ENCODE peak calls at places on chromosome 16, in four cellular contexts. U is IMR-90, Q is lower leg skin, B is hepatocyte. G is an unnamed sample.

GRCh38 chr16:88754912-88755744 is 29.9 kb downstream of the PIEZO1 start:
- DNase-seq in U (peak), Q (no peak), B (peak), G (peak)

GRCh38 chr16:87461466-87461975 is 31.3 kb downstream of the ZCCHC14 start:
- DNase-seq in U (no peak), Q (peak), B (peak), G (peak)

GRCh38 chr16:66717776-66718175 is 21.2 kb upstream of the CMTM4 start:
- DNase-seq in U (no peak), Q (no peak), B (no peak), G (no peak)

GRCh38 chr16:67105251-67105650 is 4.5 kb upstream of the PHAF1 start:
- DNase-seq in U (no peak), Q (no peak), B (no peak), G (no peak)

GRCh38 chr16:872436-873242 is 72.1 kb upstream of the GNG13 start:
- DNase-seq in U (no peak), Q (no peak), B (no peak), G (no peak)

GRCh38 chr16:88940196-88941050 is 36.6 kb downstream of the CBFA2T3 start:
- DNase-seq in U (no peak), Q (no peak), B (no peak), G (no peak)

GRCh38 chr16:48499822-48500440 is 110.0 kb downstream of the N4BP1 start:
- DNase-seq in U (peak), Q (peak), B (peak), G (peak)

GRCh38 chr16:60907645-60908044 is 1128.6 kb downstream of the CDH8 start:
- DNase-seq in U (no peak), Q (no peak), B (no peak), G (no peak)

GRCh38 chr16:4690946-4691665 is 2.3 kb upstream of the NUDT16L1 start:
- DNase-seq in U (no peak), Q (no peak), B (peak), G (no peak)

GRCh38 chr16:78503501-78504110 is 404.2 kb downstream of the WWOX start:
- DNase-seq in U (peak), Q (no peak), B (peak), G (peak)

GRCh38 chr16:1816396-1817275 is 10.0 kb downstream of the HAGH start:
- DNase-seq in U (no peak), Q (no peak), B (no peak), G (no peak)

GRCh38 chr16:4487955-4488481 is 11.8 kb downstream of the HMOX2 start:
- DNase-seq in U (peak), Q (no peak), B (no peak), G (peak)

GRCh38 chr16:48534601-48535340 is 75.2 kb downstream of the N4BP1 start:
- DNase-seq in U (no peak), Q (no peak), B (no peak), G (no peak)

GRCh38 chr16:69328854-69329316 is 1.5 kb downstream of the PDF start:
- DNase-seq in U (peak), Q (peak), B (no peak), G (peak)

GRCh38 chr16:48365601-48366164 is 19.5 kb downstream of the SIAH1 start:
- DNase-seq in U (peak), Q (peak), B (peak), G (peak)

GRCh38 chr16:66444049-66444481 is 17.0 kb downstream of the BEAN1 start:
- DNase-seq in U (no peak), Q (peak), B (no peak), G (no peak)

GRCh38 chr16:627458-628239 is 3.1 kb upstream of the WFIKKN1 start:
- DNase-seq in U (no peak), Q (peak), B (peak), G (peak)

GRCh38 chr16:11231367-11231970 is 24.5 kb downstream of the SOCS1 start:
- DNase-seq in U (no peak), Q (no peak), B (no peak), G (no peak)

GRCh38 chr16:1012722-1013592 is 31.4 kb downstream of the SOX8 start:
- DNase-seq in U (no peak), Q (no peak), B (no peak), G (no peak)

GRCh38 chr16:72501739-72502653 is 330.0 kb upstream of the PMFBP1 start:
- DNase-seq in U (peak), Q (no peak), B (peak), G (peak)

GRCh38 chr16:72083778-72084404 is 9.5 kb downstream of the TXNL4B start:
- DNase-seq in U (no peak), Q (no peak), B (no peak), G (no peak)

GRCh38 chr16:25030420-25031131 is 15.4 kb upstream of the ARHGAP17 start:
- DNase-seq in U (no peak), Q (no peak), B (no peak), G (no peak)

GRCh38 chr16:87127766-87128147 is 189.4 kb downstream of the C16orf95 start:
- DNase-seq in U (no peak), Q (no peak), B (no peak), G (no peak)

GRCh38 chr16:73213761-73214480 is 166.0 kb upstream of the ZFHX3 start:
- DNase-seq in U (peak), Q (no peak), B (no peak), G (peak)

GRCh38 chr16:87457724-87458423 is 35.0 kb downstream of the ZCCHC14 start:
- DNase-seq in U (peak), Q (no peak), B (peak), G (peak)

GRCh38 chr16:47644166-47644565 is 183.0 kb downstream of the PHKB start:
- DNase-seq in U (peak), Q (no peak), B (no peak), G (peak)

GRCh38 chr16:87412371-87412995 is 20.3 kb downstream of the MAP1LC3B start:
- DNase-seq in U (no peak), Q (peak), B (no peak), G (no peak)

GRCh38 chr16:69514366-69514765 is 51.4 kb upstream of the NFAT5 start:
- DNase-seq in U (no peak), Q (peak), B (no peak), G (no peak)

GRCh38 chr16:22325598-22326368 is 28.6 kb downstream of the POLR3E start:
- DNase-seq in U (no peak), Q (peak), B (no peak), G (no peak)

GRCh38 chr16:87499189-87499486 is 6.3 kb upstream of the ZCCHC14 start:
- DNase-seq in U (peak), Q (no peak), B (no peak), G (peak)

GRCh38 chr16:26521626-26522025 is 545.1 kb upstream of the C16orf82 start:
- DNase-seq in U (no peak), Q (no peak), B (no peak), G (no peak)

GRCh38 chr16:78437352-78437968 is 338.0 kb downstream of the WWOX start:
- DNase-seq in U (peak), Q (no peak), B (peak), G (peak)

DNA sequence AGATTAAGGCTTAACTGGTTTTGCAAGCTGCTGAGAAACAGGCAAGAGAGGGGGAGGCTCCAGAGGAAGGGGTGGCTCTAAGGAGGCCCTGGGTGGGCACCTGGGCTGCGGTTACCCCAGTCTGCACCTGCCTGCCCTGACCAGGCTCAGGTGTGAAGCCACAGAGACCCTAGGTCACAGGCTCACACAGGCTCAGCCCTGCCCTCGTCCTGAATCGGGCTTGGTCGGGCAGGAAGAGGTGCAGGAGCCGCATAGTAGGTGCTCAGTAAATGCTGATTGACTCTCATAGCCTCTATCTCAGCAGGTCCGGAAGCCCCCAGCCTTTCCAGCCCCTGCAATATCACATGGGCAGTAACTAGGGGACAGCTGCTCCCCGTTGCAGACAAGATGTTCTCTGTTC is 203.4 kb downstream of the GSG1L start:
- DNase-seq in U (no peak), Q (no peak), B (no peak), G (no peak)
- H3K4me3 ChIP-seq in U (no peak), Q (no peak), B (no peak), G (no peak)

GRCh38 chr16:19755268-19755667 is 37.2 kb downstream of the IQCK start:
- DNase-seq in U (no peak), Q (no peak), B (no peak), G (no peak)
- TF ChIP-seq CTCF in U (no peak), Q (no peak), B (no peak), G (no peak)

DNA sequence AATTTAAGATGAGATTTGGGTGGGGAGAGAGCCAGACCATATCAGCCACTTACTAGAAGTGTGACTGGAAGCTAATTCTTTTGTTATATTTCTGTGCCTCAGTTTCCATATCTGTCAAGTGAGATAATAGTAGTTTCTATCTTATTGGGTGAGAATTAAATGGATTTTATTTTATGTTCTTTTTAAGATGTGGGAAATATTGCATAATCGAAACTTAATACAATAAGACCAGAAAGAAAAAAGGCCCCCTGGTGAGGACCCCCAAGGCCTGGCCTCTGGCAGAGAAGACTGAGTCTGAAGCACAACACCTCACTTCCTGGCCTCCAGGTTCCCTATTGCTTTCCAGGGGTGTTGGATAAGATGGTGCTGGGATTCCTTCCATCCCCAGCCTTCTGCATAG is 13.7 kb downstream of the PLCG2 start:
- DNase-seq in U (no peak), Q (no peak), B (no peak), G (no peak)
- H3K4me3 ChIP-seq in U (no peak), Q (no peak), B (no peak), G (no peak)

GRCh38 chr16:13377143-13377542 is 475.7 kb downstream of the SHISA9 start:
- DNase-seq in U (no peak), Q (no peak), B (no peak), G (no peak)

GRCh38 chr16:13376174-13376573 is 474.8 kb downstream of the SHISA9 start:
- DNase-seq in U (no peak), Q (no peak), B (no peak), G (no peak)

GRCh38 chr16:13372421-13372820 is 471.0 kb downstream of the SHISA9 start:
- DNase-seq in U (no peak), Q (no peak), B (no peak), G (no peak)

GRCh38 chr16:13379266-13379665 is 477.9 kb downstream of the SHISA9 start:
- DNase-seq in U (no peak), Q (no peak), B (no peak), G (no peak)

DNA sequence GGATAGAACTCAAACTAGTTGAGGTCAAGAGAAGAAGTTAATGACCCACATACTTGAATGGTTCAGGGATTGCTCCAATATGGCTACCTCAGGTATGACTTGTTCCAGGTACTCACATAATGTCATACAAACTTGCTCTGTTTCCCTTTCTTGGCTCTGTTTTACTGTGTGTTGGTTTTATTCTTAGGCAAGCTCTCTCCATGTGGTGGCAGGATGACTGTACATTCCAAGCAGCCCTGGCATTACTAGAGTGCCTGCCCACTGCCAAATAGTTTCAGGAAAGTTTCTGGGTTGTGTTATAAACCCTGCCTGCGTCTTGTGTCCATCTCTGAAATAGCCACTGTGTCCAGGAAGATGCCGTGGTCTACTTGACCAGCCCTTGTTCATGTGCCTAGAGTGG is 476.8 kb downstream of the SHISA9 start:
- DNase-seq in U (no peak), Q (no peak), B (no peak), G (no peak)
- TF ChIP-seq CTCF in U (no peak), Q (no peak), B (no peak), G (no peak)

GRCh38 chr16:30947533-30948086 is 1.3 kb upstream of the ORAI3 start:
- DNase-seq in U (no peak), Q (no peak), B (peak), G (no peak)

GRCh38 chr16:30949655-30950515 is 1.0 kb downstream of the ORAI3 start:
- DNase-seq in U (peak), Q (peak), B (peak), G (peak)

GRCh38 chr16:30946671-30947532 is 2.0 kb upstream of the ORAI3 start:
- DNase-seq in U (no peak), Q (peak), B (no peak), G (no peak)

GRCh38 chr16:30948956-30949654 is at the start of gene ORAI3:
- DNase-seq in U (peak), Q (peak), B (peak), G (peak)

GRCh38 chr16:30948087-30948955 is 547 bp upstream of the ORAI3 start:
- DNase-seq in U (peak), Q (peak), B (peak), G (peak)
- H3K4me3 ChIP-seq in U (peak), Q (peak), B (peak), G (peak)

GRCh38 chr16:3264137-3265036 is 8.0 kb upstream of the MEFV start:
- DNase-seq in U (peak), Q (peak), B (peak), G (peak)
- TF ChIP-seq CTCF in U (peak), Q (no peak), B (peak), G (no peak)

GRCh38 chr16:85912271-85912974 is 13.5 kb downstream of the IRF8 start:
- DNase-seq in U (peak), Q (no peak), B (peak), G (peak)

GRCh38 chr16:85908889-85909584 is 10.1 kb downstream of the IRF8 start:
- DNase-seq in U (no peak), Q (no peak), B (no peak), G (no peak)

GRCh38 chr16:85910073-85910853 is 11.3 kb downstream of the IRF8 start:
- DNase-seq in U (no peak), Q (no peak), B (no peak), G (no peak)

GRCh38 chr16:85911531-85911930 is 12.6 kb downstream of the IRF8 start:
- DNase-seq in U (no peak), Q (no peak), B (no peak), G (no peak)

DNA sequence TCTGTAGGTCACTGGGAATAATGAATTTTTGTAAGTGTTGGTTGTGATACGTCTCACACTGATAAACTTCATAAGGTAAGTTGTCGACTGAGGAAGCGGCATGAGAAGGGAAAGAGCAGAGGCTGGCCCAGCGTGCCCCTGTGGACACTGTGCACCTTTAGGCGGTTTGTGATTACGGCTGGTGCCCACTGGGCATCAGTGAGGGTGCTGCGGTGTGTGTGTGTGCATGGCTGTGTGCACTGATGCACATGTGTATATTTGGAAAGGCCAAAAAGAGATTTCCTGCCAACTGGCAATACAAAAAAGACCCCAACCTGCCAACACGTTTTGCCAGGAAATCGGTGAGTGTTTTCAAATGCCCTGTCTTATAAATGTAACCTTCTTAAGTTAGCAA is 11.9 kb downstream of the IRF8 start:
- DNase-seq in U (no peak), Q (no peak), B (no peak), G (no peak)
- H3K4me3 ChIP-seq in U (no peak), Q (no peak), B (no peak), G (no peak)

GRCh38 chr16:68235105-68235881 is 634 bp downstream of the ESRP2 start:
- DNase-seq in U (no peak), Q (peak), B (peak), G (no peak)
- TF ChIP-seq CTCF in U (no peak), Q (no peak), B (peak), G (no peak)

G was measured in fibroblast of mammary gland.